ENCODE peak calls at places on chromosomes 12 and 14, in eight cellular contexts. Y, E, O, D, K, Z, C and M are unnamed samples. For H3K27me3, the result is how much of the 10 kb centered on the place peaks cover.

GRCh38 chr14:21024668-21025373 is at the start of gene NDRG2:
- DNase-seq in Y (peak), E (no peak), O (peak), D (peak), K (peak), Z (peak), C (peak), M (peak)

GRCh38 chr12:8493084-8493483 is 20.2 kb upstream of the CLEC4D start:
- DNase-seq in Y (no peak), E (no peak), O (no peak), D (no peak), K (no peak), Z (no peak), C (no peak), M (peak)

GRCh38 chr12:116466536-116466935 is 92.6 kb upstream of the MAP1LC3B2 start:
- DNase-seq in Y (peak), E (peak), O (peak), D (no peak), K (no peak), Z (no peak), C (no peak), M (no peak)

GRCh38 chr14:25150401-25150800 is 100.5 kb upstream of the STXBP6 start:
- DNase-seq in Y (no peak), E (no peak), O (peak), D (no peak), K (no peak), Z (no peak), C (no peak), M (no peak)

GRCh38 chr12:117118838-117119591 is 19.8 kb upstream of the TESC start:
- DNase-seq in Y (no peak), E (no peak), O (no peak), D (no peak), K (no peak), Z (no peak), C (no peak), M (no peak)

GRCh38 chr14:45201908-45202307 is 51.1 kb downstream of the MIS18BP1 start:
- DNase-seq in Y (peak), E (no peak), O (no peak), D (no peak), K (no peak), Z (no peak), C (peak), M (no peak)

GRCh38 chr14:105486333-105486973 is at the start of gene CRIP1:
- DNase-seq in Y (no peak), E (no peak), O (no peak), D (no peak), K (no peak), Z (no peak), C (no peak), M (no peak)

GRCh38 chr12:53325539-53326061 is 4.2 kb upstream of the AAAS start:
- DNase-seq in Y (no peak), E (no peak), O (peak), D (peak), K (no peak), Z (peak), C (peak), M (no peak)

GRCh38 chr12:9634177-9634803 is 26.6 kb upstream of the KLRB1 start:
- DNase-seq in Y (peak), E (no peak), O (peak), D (peak), K (peak), Z (no peak), C (peak), M (peak)

GRCh38 chr14:96888593-96888992 is 91.4 kb downstream of the VRK1 start:
- DNase-seq in Y (no peak), E (no peak), O (no peak), D (no peak), K (no peak), Z (no peak), C (peak), M (no peak)

GRCh38 chr12:119338593-119339363 is 4.2 kb downstream of the CCDC60 start:
- DNase-seq in Y (no peak), E (no peak), O (no peak), D (no peak), K (no peak), Z (no peak), C (no peak), M (no peak)

GRCh38 chr12:112473056-112473455 is 54.3 kb downstream of the PTPN11 start:
- DNase-seq in Y (peak), E (no peak), O (peak), D (no peak), K (no peak), Z (no peak), C (no peak), M (peak)

GRCh38 chr12:28424965-28425364 is 234.7 kb downstream of the CCDC91 start:
- DNase-seq in Y (peak), E (no peak), O (peak), D (no peak), K (no peak), Z (no peak), C (no peak), M (no peak)

GRCh38 chr12:94239332-94239731 is 91.0 kb downstream of the PLXNC1 start:
- DNase-seq in Y (no peak), E (no peak), O (no peak), D (no peak), K (no peak), Z (no peak), C (no peak), M (no peak)

GRCh38 chr14:45070215-45070614 is 13.7 kb upstream of the PRPF39 start:
- DNase-seq in Y (no peak), E (no peak), O (no peak), D (no peak), K (no peak), Z (no peak), C (no peak), M (no peak)

GRCh38 chr14:62602712-62603111 is 442.5 kb downstream of the KCNH5 start:
- DNase-seq in Y (no peak), E (no peak), O (no peak), D (no peak), K (no peak), Z (no peak), C (no peak), M (no peak)

GRCh38 chr14:90846511-90846910 is 30.3 kb upstream of the TTC7B start:
- DNase-seq in Y (no peak), E (no peak), O (peak), D (no peak), K (no peak), Z (no peak), C (no peak), M (no peak)

GRCh38 chr12:62758216-62758615 is 176.7 kb downstream of the PPM1H start:
- DNase-seq in Y (no peak), E (peak), O (peak), D (peak), K (no peak), Z (no peak), C (no peak), M (no peak)

GRCh38 chr12:51887476-51888315 is at the start of gene ANKRD33:
- DNase-seq in Y (peak), E (no peak), O (no peak), D (no peak), K (no peak), Z (no peak), C (no peak), M (no peak)

GRCh38 chr14:39218171-39218769 is 15.4 kb upstream of the MIA2 start:
- DNase-seq in Y (peak), E (no peak), O (peak), D (no peak), K (no peak), Z (no peak), C (no peak), M (no peak)

GRCh38 chr12:133106253-133106652 is 23.8 kb downstream of the ZNF891 start:
- DNase-seq in Y (peak), E (no peak), O (peak), D (no peak), K (no peak), Z (no peak), C (no peak), M (peak)

GRCh38 chr14:72736791-72737559 is 156.9 kb downstream of the DPF3 start:
- DNase-seq in Y (no peak), E (no peak), O (no peak), D (no peak), K (no peak), Z (no peak), C (peak), M (no peak)

GRCh38 chr14:70646705-70647104 is 5.0 kb downstream of the TTC9 start:
- DNase-seq in Y (no peak), E (no peak), O (no peak), D (no peak), K (no peak), Z (no peak), C (no peak), M (no peak)

GRCh38 chr12:93008044-93008778 is 79.1 kb upstream of the EEA1 start:
- DNase-seq in Y (no peak), E (no peak), O (no peak), D (no peak), K (no peak), Z (no peak), C (no peak), M (no peak)

GRCh38 chr12:55036326-55036725 is 16.6 kb downstream of the NEUROD4 start:
- DNase-seq in Y (no peak), E (no peak), O (no peak), D (no peak), K (no peak), Z (no peak), C (no peak), M (no peak)

GRCh38 chr12:49030714-49031572 is 12.4 kb upstream of the PRKAG1 start:
- DNase-seq in Y (no peak), E (no peak), O (no peak), D (no peak), K (no peak), Z (no peak), C (no peak), M (no peak)

GRCh38 chr14:58646479-58646878 is 8.7 kb downstream of the DACT1 start:
- DNase-seq in Y (no peak), E (no peak), O (no peak), D (no peak), K (no peak), Z (no peak), C (no peak), M (no peak)

GRCh38 chr14:40123816-40124215 is 691.6 kb upstream of the FBXO33 start:
- DNase-seq in Y (peak), E (no peak), O (no peak), D (no peak), K (no peak), Z (no peak), C (no peak), M (no peak)

GRCh38 chr12:8692573-8692972 is 5.2 kb upstream of the RIMKLB start:
- DNase-seq in Y (peak), E (no peak), O (peak), D (no peak), K (no peak), Z (no peak), C (no peak), M (no peak)

GRCh38 chr12:23810327-23810902 is 139.1 kb downstream of the SOX5 start:
- DNase-seq in Y (no peak), E (no peak), O (no peak), D (no peak), K (no peak), Z (no peak), C (no peak), M (no peak)

GRCh38 chr12:56157201-56158028 is 744 bp upstream of the MYL6 start:
- DNase-seq in Y (peak), E (peak), O (peak), D (peak), K (peak), Z (peak), C (peak), M (peak)

GRCh38 chr14:94401083-94401482 is 12.7 kb upstream of the SERPINA1 start:
- DNase-seq in Y (no peak), E (no peak), O (no peak), D (no peak), K (no peak), Z (no peak), C (no peak), M (no peak)

GRCh38 chr14:92316937-92317336 is 6.0 kb upstream of the SLC24A4 start:
- DNase-seq in Y (no peak), E (no peak), O (no peak), D (no peak), K (no peak), Z (no peak), C (no peak), M (no peak)
- H3K27me3 ChIP-seq in Y (half or more), E (under half), O (under half), D (under half), K (under half), Z (under half), C (under half), M (under half)

DNA sequence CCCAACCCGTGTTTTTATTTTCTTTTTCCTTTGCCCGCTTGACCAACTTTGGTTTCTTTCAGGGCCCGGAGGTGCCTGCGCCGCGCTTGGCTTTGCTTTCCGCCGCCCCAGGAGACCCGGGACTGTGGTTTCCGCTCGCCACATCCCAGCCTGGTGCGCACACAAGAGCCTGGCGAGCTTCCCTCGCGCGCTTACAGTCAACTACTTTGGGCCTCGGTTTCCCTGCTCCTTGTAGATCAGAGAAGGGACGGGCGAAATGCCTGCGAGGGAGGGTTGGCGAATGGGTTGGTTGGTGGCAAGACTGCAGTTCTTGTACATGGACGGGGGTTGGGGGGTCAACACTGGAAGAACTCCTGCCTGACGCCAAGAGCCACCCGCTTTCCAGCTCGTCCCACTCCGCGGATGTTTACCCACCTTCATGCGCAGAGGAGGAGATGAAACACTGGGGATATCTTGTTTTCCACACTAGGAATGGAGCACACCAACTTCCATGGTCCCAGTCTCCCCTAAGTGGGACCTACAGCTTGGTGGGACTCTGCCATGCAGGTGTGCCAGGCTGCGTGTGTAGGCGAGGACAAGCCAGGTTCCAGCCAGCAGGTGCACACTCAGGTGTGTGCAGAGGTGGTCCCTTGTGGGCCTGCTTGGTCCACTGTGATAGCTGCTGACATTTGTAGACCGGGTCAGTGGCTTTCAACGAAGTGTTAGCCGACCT is 16.6 kb upstream of the TBX3 start:
- DNase-seq in Y (peak), E (no peak), O (no peak), D (no peak), K (no peak), Z (no peak), C (no peak), M (no peak)
- H3K27me3 ChIP-seq in Y (half or more), E (under half), O (half or more), D (under half), K (half or more), Z (half or more), C (under half), M (under half)

GRCh38 chr12:113732916-113733315 is 233.2 kb downstream of the RBM19 start:
- DNase-seq in Y (no peak), E (no peak), O (no peak), D (no peak), K (no peak), Z (no peak), C (no peak), M (no peak)

GRCh38 chr12:113735146-113735545 is 231.0 kb downstream of the RBM19 start:
- DNase-seq in Y (no peak), E (no peak), O (no peak), D (no peak), K (no peak), Z (no peak), C (no peak), M (no peak)

DNA sequence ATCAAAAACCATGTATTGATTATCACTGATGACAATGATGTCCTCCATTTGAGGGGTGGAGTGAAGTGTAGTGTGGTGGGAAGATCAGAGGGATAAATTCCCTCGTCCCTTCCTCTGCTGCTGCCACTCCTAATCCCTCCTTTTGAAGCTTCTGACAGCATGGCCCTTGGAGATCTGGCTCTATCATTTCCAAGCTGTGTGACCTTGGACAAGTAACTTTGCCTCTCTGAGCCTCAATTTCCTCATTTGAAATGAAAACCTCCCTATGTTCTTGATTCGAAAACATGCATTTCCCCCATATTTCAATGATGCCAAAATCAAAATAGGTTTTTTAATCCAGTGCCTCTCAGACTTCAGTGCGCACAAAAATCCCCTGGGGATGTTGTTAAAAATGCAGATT is 231.6 kb downstream of the RBM19 start:
- DNase-seq in Y (no peak), E (no peak), O (no peak), D (no peak), K (no peak), Z (no peak), C (no peak), M (no peak)
- H3K27me3 ChIP-seq in Y (under half), E (under half), O (under half), D (under half), K (under half), Z (under half), C (under half), M (under half)

GRCh38 chr14:104179564-104180129 is 41.3 kb downstream of the KIF26A start:
- DNase-seq in Y (no peak), E (no peak), O (no peak), D (no peak), K (no peak), Z (no peak), C (no peak), M (no peak)
- H3K27me3 ChIP-seq in Y (under half), E (under half), O (under half), D (under half), K (under half), Z (under half), C (under half), M (under half)

GRCh38 chr14:59869381-59870255 is 958 bp downstream of the RTN1 start:
- DNase-seq in Y (no peak), E (no peak), O (no peak), D (no peak), K (no peak), Z (peak), C (no peak), M (no peak)

GRCh38 chr14:59868021-59868420 is 2.6 kb downstream of the RTN1 start:
- DNase-seq in Y (no peak), E (no peak), O (no peak), D (no peak), K (no peak), Z (no peak), C (no peak), M (no peak)

GRCh38 chr14:59870277-59871165 is at the start of gene RTN1:
- DNase-seq in Y (peak), E (peak), O (peak), D (peak), K (no peak), Z (peak), C (peak), M (no peak)

GRCh38 chr14:59871166-59871495 is 555 bp upstream of the RTN1 start:
- DNase-seq in Y (no peak), E (no peak), O (no peak), D (no peak), K (no peak), Z (no peak), C (no peak), M (no peak)
- H3K27me3 ChIP-seq in Y (half or more), E (under half), O (under half), D (under half), K (half or more), Z (under half), C (under half), M (under half)